ENCODE peak calls at places on chromosomes 6 and 20, in ten cellular contexts. One of them, this sample, is unnamed.

GRCh38 chr6:61649845-61650244 is 636.2 kb downstream of the KHDRBS2 start:
- DNase-seq in activated T-cell treated with anti-CD3 and anti-CD28 coated beads for 1 hour: no peak
- DNase-seq in activated gamma-delta T cell treated with Interleukin-2 at 50 U/mL for 16 hours: no peak
- DNase-seq in NCI-H1417: no peak
- DNase-seq in activated CD4-positive, alpha-beta T cell treated with anti-CD3 and anti-CD28 coated beads for 4 hours: no peak
- DNase-seq in kidney tubule cell: no peak
- DNase-seq in stimulated activated CD8-positive, alpha-beta memory T cell treated with anti-CD3 and anti-CD28 coated beads, Interleukin-7, amount 100 ng/mL, for 1 hour: no peak
- DNase-seq in activated CD8-positive, alpha-beta memory T cell treated with anti-CD3 and anti-CD28 coated beads for 48 hours: no peak
- DNase-seq in CD8-positive, alpha-beta memory T cell: no peak
- DNase-seq in breast epithelium: no peak
- DNase-seq in this sample: no peak

GRCh38 chr6:157158897-157159296 is 164.4 kb downstream of the TMEM242 start:
- DNase-seq in stimulated activated CD8-positive, alpha-beta memory T cell treated with anti-CD3 and anti-CD28 coated beads, Interleukin-7, amount 100 ng/mL, for 1 hour: no peak
- DNase-seq in activated T-cell treated with anti-CD3 and anti-CD28 coated beads for 1 hour: no peak
- DNase-seq in breast epithelium: no peak
- DNase-seq in activated CD4-positive, alpha-beta T cell treated with anti-CD3 and anti-CD28 coated beads for 4 hours: no peak
- DNase-seq in activated CD8-positive, alpha-beta memory T cell treated with anti-CD3 and anti-CD28 coated beads for 48 hours: no peak
- DNase-seq in activated gamma-delta T cell treated with Interleukin-2 at 50 U/mL for 16 hours: no peak
- DNase-seq in kidney tubule cell: no peak
- DNase-seq in NCI-H1417: no peak
- DNase-seq in CD8-positive, alpha-beta memory T cell: no peak
- DNase-seq in this sample: no peak

GRCh38 chr20:32982617-32983458 is 21.4 kb downstream of the SUN5 start:
- DNase-seq in NCI-H1417: no peak
- DNase-seq in CD8-positive, alpha-beta memory T cell: no peak
- DNase-seq in activated gamma-delta T cell treated with Interleukin-2 at 50 U/mL for 16 hours: no peak
- DNase-seq in kidney tubule cell: peak; percentile 41
- DNase-seq in activated T-cell treated with anti-CD3 and anti-CD28 coated beads for 1 hour: no peak
- DNase-seq in activated CD8-positive, alpha-beta memory T cell treated with anti-CD3 and anti-CD28 coated beads for 48 hours: no peak
- DNase-seq in breast epithelium: no peak
- DNase-seq in stimulated activated CD8-positive, alpha-beta memory T cell treated with anti-CD3 and anti-CD28 coated beads, Interleukin-7, amount 100 ng/mL, for 1 hour: no peak
- DNase-seq in activated CD4-positive, alpha-beta T cell treated with anti-CD3 and anti-CD28 coated beads for 4 hours: no peak
- DNase-seq in this sample: no peak

GRCh38 chr6:113564401-113565161 is 292.6 kb upstream of the MARCKS start:
- DNase-seq in stimulated activated CD8-positive, alpha-beta memory T cell treated with anti-CD3 and anti-CD28 coated beads, Interleukin-7, amount 100 ng/mL, for 1 hour: no peak
- DNase-seq in CD8-positive, alpha-beta memory T cell: no peak
- DNase-seq in activated CD8-positive, alpha-beta memory T cell treated with anti-CD3 and anti-CD28 coated beads for 48 hours: no peak
- DNase-seq in activated T-cell treated with anti-CD3 and anti-CD28 coated beads for 1 hour: no peak
- DNase-seq in activated CD4-positive, alpha-beta T cell treated with anti-CD3 and anti-CD28 coated beads for 4 hours: no peak
- DNase-seq in breast epithelium: peak; percentile 54
- DNase-seq in kidney tubule cell: peak; percentile 41
- DNase-seq in NCI-H1417: peak; percentile 89
- DNase-seq in activated gamma-delta T cell treated with Interleukin-2 at 50 U/mL for 16 hours: no peak
- DNase-seq in this sample: peak; percentile 52

GRCh38 chr6:101668496-101668895 is 275.0 kb downstream of the GRIK2 start:
- DNase-seq in breast epithelium: no peak
- DNase-seq in CD8-positive, alpha-beta memory T cell: no peak
- DNase-seq in activated CD4-positive, alpha-beta T cell treated with anti-CD3 and anti-CD28 coated beads for 4 hours: no peak
- DNase-seq in activated T-cell treated with anti-CD3 and anti-CD28 coated beads for 1 hour: no peak
- DNase-seq in kidney tubule cell: no peak
- DNase-seq in stimulated activated CD8-positive, alpha-beta memory T cell treated with anti-CD3 and anti-CD28 coated beads, Interleukin-7, amount 100 ng/mL, for 1 hour: no peak
- DNase-seq in NCI-H1417: peak; percentile 49
- DNase-seq in activated gamma-delta T cell treated with Interleukin-2 at 50 U/mL for 16 hours: no peak
- DNase-seq in activated CD8-positive, alpha-beta memory T cell treated with anti-CD3 and anti-CD28 coated beads for 48 hours: no peak
- DNase-seq in this sample: no peak

GRCh38 chr6:100719883-100720682 is 161.0 kb downstream of the ASCC3 start:
- DNase-seq in activated CD8-positive, alpha-beta memory T cell treated with anti-CD3 and anti-CD28 coated beads for 48 hours: no peak
- DNase-seq in CD8-positive, alpha-beta memory T cell: no peak
- DNase-seq in stimulated activated CD8-positive, alpha-beta memory T cell treated with anti-CD3 and anti-CD28 coated beads, Interleukin-7, amount 100 ng/mL, for 1 hour: no peak
- DNase-seq in NCI-H1417: no peak
- DNase-seq in activated CD4-positive, alpha-beta T cell treated with anti-CD3 and anti-CD28 coated beads for 4 hours: no peak
- DNase-seq in breast epithelium: no peak
- DNase-seq in activated T-cell treated with anti-CD3 and anti-CD28 coated beads for 1 hour: no peak
- DNase-seq in activated gamma-delta T cell treated with Interleukin-2 at 50 U/mL for 16 hours: no peak
- DNase-seq in kidney tubule cell: peak; percentile 31
- DNase-seq in this sample: no peak

GRCh38 chr6:44304282-44305199 is 8.6 kb downstream of the AARS2 start:
- DNase-seq in NCI-H1417: peak; percentile 15
- DNase-seq in breast epithelium: no peak
- DNase-seq in activated gamma-delta T cell treated with Interleukin-2 at 50 U/mL for 16 hours: peak; percentile 46
- DNase-seq in activated CD8-positive, alpha-beta memory T cell treated with anti-CD3 and anti-CD28 coated beads for 48 hours: no peak
- DNase-seq in stimulated activated CD8-positive, alpha-beta memory T cell treated with anti-CD3 and anti-CD28 coated beads, Interleukin-7, amount 100 ng/mL, for 1 hour: peak; percentile 6
- DNase-seq in CD8-positive, alpha-beta memory T cell: peak; percentile 46
- DNase-seq in activated T-cell treated with anti-CD3 and anti-CD28 coated beads for 1 hour: peak; percentile 25
- DNase-seq in activated CD4-positive, alpha-beta T cell treated with anti-CD3 and anti-CD28 coated beads for 4 hours: peak; percentile 40
- DNase-seq in kidney tubule cell: peak; percentile 39
- DNase-seq in this sample: no peak

GRCh38 chr6:79672631-79673065 is 41.5 kb downstream of the SH3BGRL2 start:
- DNase-seq in NCI-H1417: no peak
- DNase-seq in activated CD8-positive, alpha-beta memory T cell treated with anti-CD3 and anti-CD28 coated beads for 48 hours: no peak
- DNase-seq in kidney tubule cell: peak; percentile 47
- DNase-seq in activated CD4-positive, alpha-beta T cell treated with anti-CD3 and anti-CD28 coated beads for 4 hours: no peak
- DNase-seq in activated T-cell treated with anti-CD3 and anti-CD28 coated beads for 1 hour: no peak
- DNase-seq in stimulated activated CD8-positive, alpha-beta memory T cell treated with anti-CD3 and anti-CD28 coated beads, Interleukin-7, amount 100 ng/mL, for 1 hour: no peak
- DNase-seq in breast epithelium: no peak
- DNase-seq in CD8-positive, alpha-beta memory T cell: peak; percentile 25
- DNase-seq in activated gamma-delta T cell treated with Interleukin-2 at 50 U/mL for 16 hours: no peak
- DNase-seq in this sample: no peak

GRCh38 chr6:109867970-109868358 is 110.1 kb upstream of the GPR6 start:
- DNase-seq in activated gamma-delta T cell treated with Interleukin-2 at 50 U/mL for 16 hours: no peak
- DNase-seq in NCI-H1417: no peak
- DNase-seq in activated CD8-positive, alpha-beta memory T cell treated with anti-CD3 and anti-CD28 coated beads for 48 hours: no peak
- DNase-seq in CD8-positive, alpha-beta memory T cell: no peak
- DNase-seq in activated T-cell treated with anti-CD3 and anti-CD28 coated beads for 1 hour: no peak
- DNase-seq in kidney tubule cell: no peak
- DNase-seq in activated CD4-positive, alpha-beta T cell treated with anti-CD3 and anti-CD28 coated beads for 4 hours: no peak
- DNase-seq in stimulated activated CD8-positive, alpha-beta memory T cell treated with anti-CD3 and anti-CD28 coated beads, Interleukin-7, amount 100 ng/mL, for 1 hour: no peak
- DNase-seq in breast epithelium: no peak
- DNase-seq in this sample: no peak

GRCh38 chr6:164929155-164929977 is 380.0 kb downstream of the C6orf118 start:
- DNase-seq in CD8-positive, alpha-beta memory T cell: no peak
- DNase-seq in NCI-H1417: no peak
- DNase-seq in activated CD8-positive, alpha-beta memory T cell treated with anti-CD3 and anti-CD28 coated beads for 48 hours: no peak
- DNase-seq in kidney tubule cell: no peak
- DNase-seq in activated gamma-delta T cell treated with Interleukin-2 at 50 U/mL for 16 hours: no peak
- DNase-seq in activated CD4-positive, alpha-beta T cell treated with anti-CD3 and anti-CD28 coated beads for 4 hours: no peak
- DNase-seq in stimulated activated CD8-positive, alpha-beta memory T cell treated with anti-CD3 and anti-CD28 coated beads, Interleukin-7, amount 100 ng/mL, for 1 hour: no peak
- DNase-seq in activated T-cell treated with anti-CD3 and anti-CD28 coated beads for 1 hour: no peak
- DNase-seq in breast epithelium: no peak
- DNase-seq in this sample: no peak

GRCh38 chr6:46023216-46023915 is 7.7 kb upstream of the CLIC5 start:
- DNase-seq in activated T-cell treated with anti-CD3 and anti-CD28 coated beads for 1 hour: no peak
- DNase-seq in activated gamma-delta T cell treated with Interleukin-2 at 50 U/mL for 16 hours: no peak
- DNase-seq in stimulated activated CD8-positive, alpha-beta memory T cell treated with anti-CD3 and anti-CD28 coated beads, Interleukin-7, amount 100 ng/mL, for 1 hour: no peak
- DNase-seq in breast epithelium: no peak
- DNase-seq in NCI-H1417: no peak
- DNase-seq in kidney tubule cell: peak; percentile 20
- DNase-seq in CD8-positive, alpha-beta memory T cell: no peak
- DNase-seq in activated CD4-positive, alpha-beta T cell treated with anti-CD3 and anti-CD28 coated beads for 4 hours: no peak
- DNase-seq in activated CD8-positive, alpha-beta memory T cell treated with anti-CD3 and anti-CD28 coated beads for 48 hours: no peak
- DNase-seq in this sample: no peak

GRCh38 chr6:134352786-134353480 is 35.0 kb upstream of the SGK1 start:
- DNase-seq in CD8-positive, alpha-beta memory T cell: no peak
- DNase-seq in stimulated activated CD8-positive, alpha-beta memory T cell treated with anti-CD3 and anti-CD28 coated beads, Interleukin-7, amount 100 ng/mL, for 1 hour: no peak
- DNase-seq in activated CD4-positive, alpha-beta T cell treated with anti-CD3 and anti-CD28 coated beads for 4 hours: peak; percentile 5
- DNase-seq in activated CD8-positive, alpha-beta memory T cell treated with anti-CD3 and anti-CD28 coated beads for 48 hours: no peak
- DNase-seq in NCI-H1417: no peak
- DNase-seq in activated T-cell treated with anti-CD3 and anti-CD28 coated beads for 1 hour: no peak
- DNase-seq in activated gamma-delta T cell treated with Interleukin-2 at 50 U/mL for 16 hours: no peak
- DNase-seq in kidney tubule cell: peak; percentile 15
- DNase-seq in breast epithelium: no peak
- DNase-seq in this sample: no peak

GRCh38 chr6:129617986-129618385 is 92.0 kb downstream of the ARHGAP18 start:
- DNase-seq in breast epithelium: no peak
- DNase-seq in activated gamma-delta T cell treated with Interleukin-2 at 50 U/mL for 16 hours: no peak
- DNase-seq in kidney tubule cell: no peak
- DNase-seq in CD8-positive, alpha-beta memory T cell: no peak
- DNase-seq in activated CD4-positive, alpha-beta T cell treated with anti-CD3 and anti-CD28 coated beads for 4 hours: no peak
- DNase-seq in NCI-H1417: no peak
- DNase-seq in activated T-cell treated with anti-CD3 and anti-CD28 coated beads for 1 hour: no peak
- DNase-seq in activated CD8-positive, alpha-beta memory T cell treated with anti-CD3 and anti-CD28 coated beads for 48 hours: no peak
- DNase-seq in stimulated activated CD8-positive, alpha-beta memory T cell treated with anti-CD3 and anti-CD28 coated beads, Interleukin-7, amount 100 ng/mL, for 1 hour: no peak
- DNase-seq in this sample: no peak

GRCh38 chr20:6635034-6635736 is 132.3 kb upstream of the BMP2 start:
- DNase-seq in activated T-cell treated with anti-CD3 and anti-CD28 coated beads for 1 hour: no peak
- DNase-seq in activated gamma-delta T cell treated with Interleukin-2 at 50 U/mL for 16 hours: no peak
- DNase-seq in CD8-positive, alpha-beta memory T cell: no peak
- DNase-seq in activated CD4-positive, alpha-beta T cell treated with anti-CD3 and anti-CD28 coated beads for 4 hours: no peak
- DNase-seq in activated CD8-positive, alpha-beta memory T cell treated with anti-CD3 and anti-CD28 coated beads for 48 hours: no peak
- DNase-seq in breast epithelium: no peak
- DNase-seq in kidney tubule cell: peak; percentile 42
- DNase-seq in stimulated activated CD8-positive, alpha-beta memory T cell treated with anti-CD3 and anti-CD28 coated beads, Interleukin-7, amount 100 ng/mL, for 1 hour: no peak
- DNase-seq in NCI-H1417: no peak
- DNase-seq in this sample: no peak

GRCh38 chr20:47125553-47126373 is 230.7 kb downstream of the ZMYND8 start:
- DNase-seq in breast epithelium: no peak
- DNase-seq in kidney tubule cell: peak; percentile 29
- DNase-seq in activated gamma-delta T cell treated with Interleukin-2 at 50 U/mL for 16 hours: no peak
- DNase-seq in activated CD8-positive, alpha-beta memory T cell treated with anti-CD3 and anti-CD28 coated beads for 48 hours: no peak
- DNase-seq in NCI-H1417: peak; percentile 32
- DNase-seq in activated CD4-positive, alpha-beta T cell treated with anti-CD3 and anti-CD28 coated beads for 4 hours: no peak
- DNase-seq in stimulated activated CD8-positive, alpha-beta memory T cell treated with anti-CD3 and anti-CD28 coated beads, Interleukin-7, amount 100 ng/mL, for 1 hour: no peak
- DNase-seq in CD8-positive, alpha-beta memory T cell: no peak
- DNase-seq in activated T-cell treated with anti-CD3 and anti-CD28 coated beads for 1 hour: no peak
- DNase-seq in this sample: no peak

GRCh38 chr6:168320661-168321060 is 1.1 kb upstream of the DACT2 start:
- DNase-seq in stimulated activated CD8-positive, alpha-beta memory T cell treated with anti-CD3 and anti-CD28 coated beads, Interleukin-7, amount 100 ng/mL, for 1 hour: no peak
- DNase-seq in activated gamma-delta T cell treated with Interleukin-2 at 50 U/mL for 16 hours: no peak
- DNase-seq in activated CD8-positive, alpha-beta memory T cell treated with anti-CD3 and anti-CD28 coated beads for 48 hours: no peak
- DNase-seq in NCI-H1417: no peak
- DNase-seq in activated CD4-positive, alpha-beta T cell treated with anti-CD3 and anti-CD28 coated beads for 4 hours: no peak
- DNase-seq in activated T-cell treated with anti-CD3 and anti-CD28 coated beads for 1 hour: no peak
- DNase-seq in kidney tubule cell: no peak
- DNase-seq in breast epithelium: no peak
- DNase-seq in CD8-positive, alpha-beta memory T cell: no peak
- DNase-seq in this sample: no peak

GRCh38 chr20:39067526-39068216 is 105.5 kb downstream of the DHX35 start:
- DNase-seq in NCI-H1417: no peak
- DNase-seq in breast epithelium: no peak
- DNase-seq in kidney tubule cell: peak; percentile 7
- DNase-seq in activated gamma-delta T cell treated with Interleukin-2 at 50 U/mL for 16 hours: no peak
- DNase-seq in activated CD4-positive, alpha-beta T cell treated with anti-CD3 and anti-CD28 coated beads for 4 hours: no peak
- DNase-seq in CD8-positive, alpha-beta memory T cell: no peak
- DNase-seq in activated CD8-positive, alpha-beta memory T cell treated with anti-CD3 and anti-CD28 coated beads for 48 hours: no peak
- DNase-seq in stimulated activated CD8-positive, alpha-beta memory T cell treated with anti-CD3 and anti-CD28 coated beads, Interleukin-7, amount 100 ng/mL, for 1 hour: no peak
- DNase-seq in activated T-cell treated with anti-CD3 and anti-CD28 coated beads for 1 hour: no peak
- DNase-seq in this sample: no peak

GRCh38 chr6:109340811-109341210 is 41.5 kb downstream of the CD164 start:
- DNase-seq in activated CD8-positive, alpha-beta memory T cell treated with anti-CD3 and anti-CD28 coated beads for 48 hours: no peak
- DNase-seq in breast epithelium: no peak
- DNase-seq in CD8-positive, alpha-beta memory T cell: no peak
- DNase-seq in kidney tubule cell: no peak
- DNase-seq in stimulated activated CD8-positive, alpha-beta memory T cell treated with anti-CD3 and anti-CD28 coated beads, Interleukin-7, amount 100 ng/mL, for 1 hour: no peak
- DNase-seq in NCI-H1417: no peak
- DNase-seq in activated CD4-positive, alpha-beta T cell treated with anti-CD3 and anti-CD28 coated beads for 4 hours: no peak
- DNase-seq in activated gamma-delta T cell treated with Interleukin-2 at 50 U/mL for 16 hours: no peak
- DNase-seq in activated T-cell treated with anti-CD3 and anti-CD28 coated beads for 1 hour: no peak
- DNase-seq in this sample: no peak

GRCh38 chr6:75693534-75693933 is 55.5 kb upstream of the MYO6 start:
- DNase-seq in breast epithelium: no peak
- DNase-seq in CD8-positive, alpha-beta memory T cell: no peak
- DNase-seq in NCI-H1417: no peak
- DNase-seq in stimulated activated CD8-positive, alpha-beta memory T cell treated with anti-CD3 and anti-CD28 coated beads, Interleukin-7, amount 100 ng/mL, for 1 hour: no peak
- DNase-seq in activated gamma-delta T cell treated with Interleukin-2 at 50 U/mL for 16 hours: no peak
- DNase-seq in activated CD8-positive, alpha-beta memory T cell treated with anti-CD3 and anti-CD28 coated beads for 48 hours: no peak
- DNase-seq in activated CD4-positive, alpha-beta T cell treated with anti-CD3 and anti-CD28 coated beads for 4 hours: no peak
- DNase-seq in activated T-cell treated with anti-CD3 and anti-CD28 coated beads for 1 hour: no peak
- DNase-seq in kidney tubule cell: no peak
- DNase-seq in this sample: no peak

GRCh38 chr6:133187657-133188453 is 53.3 kb upstream of the EYA4 start:
- DNase-seq in activated CD4-positive, alpha-beta T cell treated with anti-CD3 and anti-CD28 coated beads for 4 hours: no peak
- DNase-seq in CD8-positive, alpha-beta memory T cell: no peak
- DNase-seq in activated CD8-positive, alpha-beta memory T cell treated with anti-CD3 and anti-CD28 coated beads for 48 hours: no peak
- DNase-seq in activated T-cell treated with anti-CD3 and anti-CD28 coated beads for 1 hour: no peak
- DNase-seq in NCI-H1417: no peak
- DNase-seq in kidney tubule cell: no peak
- DNase-seq in activated gamma-delta T cell treated with Interleukin-2 at 50 U/mL for 16 hours: no peak
- DNase-seq in breast epithelium: no peak
- DNase-seq in stimulated activated CD8-positive, alpha-beta memory T cell treated with anti-CD3 and anti-CD28 coated beads, Interleukin-7, amount 100 ng/mL, for 1 hour: no peak
- DNase-seq in this sample: no peak

GRCh38 chr6:113221850-113222249 is 635.3 kb upstream of the MARCKS start:
- DNase-seq in kidney tubule cell: no peak
- DNase-seq in NCI-H1417: no peak
- DNase-seq in breast epithelium: no peak
- DNase-seq in activated CD8-positive, alpha-beta memory T cell treated with anti-CD3 and anti-CD28 coated beads for 48 hours: no peak
- DNase-seq in activated CD4-positive, alpha-beta T cell treated with anti-CD3 and anti-CD28 coated beads for 4 hours: no peak
- DNase-seq in CD8-positive, alpha-beta memory T cell: no peak
- DNase-seq in stimulated activated CD8-positive, alpha-beta memory T cell treated with anti-CD3 and anti-CD28 coated beads, Interleukin-7, amount 100 ng/mL, for 1 hour: no peak
- DNase-seq in activated T-cell treated with anti-CD3 and anti-CD28 coated beads for 1 hour: no peak
- DNase-seq in activated gamma-delta T cell treated with Interleukin-2 at 50 U/mL for 16 hours: no peak
- DNase-seq in this sample: no peak

GRCh38 chr6:157273756-157274088 is 49.6 kb downstream of the TMEM242 start:
- DNase-seq in stimulated activated CD8-positive, alpha-beta memory T cell treated with anti-CD3 and anti-CD28 coated beads, Interleukin-7, amount 100 ng/mL, for 1 hour: peak; percentile 37
- DNase-seq in breast epithelium: no peak
- DNase-seq in activated CD4-positive, alpha-beta T cell treated with anti-CD3 and anti-CD28 coated beads for 4 hours: peak; percentile 65
- DNase-seq in NCI-H1417: peak; percentile 84
- DNase-seq in activated gamma-delta T cell treated with Interleukin-2 at 50 U/mL for 16 hours: peak; percentile 67
- DNase-seq in kidney tubule cell: no peak
- DNase-seq in activated CD8-positive, alpha-beta memory T cell treated with anti-CD3 and anti-CD28 coated beads for 48 hours: peak; percentile 21
- DNase-seq in CD8-positive, alpha-beta memory T cell: peak; percentile 68
- DNase-seq in activated T-cell treated with anti-CD3 and anti-CD28 coated beads for 1 hour: peak; percentile 55
- DNase-seq in this sample: no peak

GRCh38 chr6:21022343-21023107 is 488.3 kb downstream of the CDKAL1 start:
- DNase-seq in activated T-cell treated with anti-CD3 and anti-CD28 coated beads for 1 hour: no peak
- DNase-seq in activated CD4-positive, alpha-beta T cell treated with anti-CD3 and anti-CD28 coated beads for 4 hours: no peak
- DNase-seq in kidney tubule cell: peak; percentile 100
- DNase-seq in breast epithelium: no peak
- DNase-seq in CD8-positive, alpha-beta memory T cell: no peak
- DNase-seq in activated gamma-delta T cell treated with Interleukin-2 at 50 U/mL for 16 hours: no peak
- DNase-seq in NCI-H1417: peak; percentile 54
- DNase-seq in activated CD8-positive, alpha-beta memory T cell treated with anti-CD3 and anti-CD28 coated beads for 48 hours: no peak
- DNase-seq in stimulated activated CD8-positive, alpha-beta memory T cell treated with anti-CD3 and anti-CD28 coated beads, Interleukin-7, amount 100 ng/mL, for 1 hour: no peak
- DNase-seq in this sample: peak; percentile 60

GRCh38 chr20:35719717-35720116 is 20.5 kb downstream of the ROMO1 start:
- DNase-seq in breast epithelium: no peak
- DNase-seq in activated gamma-delta T cell treated with Interleukin-2 at 50 U/mL for 16 hours: no peak
- DNase-seq in kidney tubule cell: no peak
- DNase-seq in activated CD8-positive, alpha-beta memory T cell treated with anti-CD3 and anti-CD28 coated beads for 48 hours: no peak
- DNase-seq in activated CD4-positive, alpha-beta T cell treated with anti-CD3 and anti-CD28 coated beads for 4 hours: no peak
- DNase-seq in stimulated activated CD8-positive, alpha-beta memory T cell treated with anti-CD3 and anti-CD28 coated beads, Interleukin-7, amount 100 ng/mL, for 1 hour: no peak
- DNase-seq in NCI-H1417: no peak
- DNase-seq in CD8-positive, alpha-beta memory T cell: no peak
- DNase-seq in activated T-cell treated with anti-CD3 and anti-CD28 coated beads for 1 hour: no peak
- DNase-seq in this sample: no peak

GRCh38 chr6:152096863-152097496 is 289.5 kb downstream of the ESR1 start:
- DNase-seq in activated T-cell treated with anti-CD3 and anti-CD28 coated beads for 1 hour: no peak
- DNase-seq in CD8-positive, alpha-beta memory T cell: no peak
- DNase-seq in activated gamma-delta T cell treated with Interleukin-2 at 50 U/mL for 16 hours: no peak
- DNase-seq in NCI-H1417: no peak
- DNase-seq in activated CD4-positive, alpha-beta T cell treated with anti-CD3 and anti-CD28 coated beads for 4 hours: no peak
- DNase-seq in activated CD8-positive, alpha-beta memory T cell treated with anti-CD3 and anti-CD28 coated beads for 48 hours: no peak
- DNase-seq in stimulated activated CD8-positive, alpha-beta memory T cell treated with anti-CD3 and anti-CD28 coated beads, Interleukin-7, amount 100 ng/mL, for 1 hour: no peak
- DNase-seq in kidney tubule cell: no peak
- DNase-seq in breast epithelium: no peak
- DNase-seq in this sample: no peak

GRCh38 chr6:166221636-166222035 is 54.0 kb upstream of the TBXT start:
- DNase-seq in stimulated activated CD8-positive, alpha-beta memory T cell treated with anti-CD3 and anti-CD28 coated beads, Interleukin-7, amount 100 ng/mL, for 1 hour: no peak
- DNase-seq in activated T-cell treated with anti-CD3 and anti-CD28 coated beads for 1 hour: no peak
- DNase-seq in NCI-H1417: no peak
- DNase-seq in activated CD8-positive, alpha-beta memory T cell treated with anti-CD3 and anti-CD28 coated beads for 48 hours: no peak
- DNase-seq in activated CD4-positive, alpha-beta T cell treated with anti-CD3 and anti-CD28 coated beads for 4 hours: no peak
- DNase-seq in kidney tubule cell: no peak
- DNase-seq in activated gamma-delta T cell treated with Interleukin-2 at 50 U/mL for 16 hours: no peak
- DNase-seq in CD8-positive, alpha-beta memory T cell: no peak
- DNase-seq in breast epithelium: no peak
- DNase-seq in this sample: no peak

GRCh38 chr6:14031516-14031915 is 86.1 kb upstream of the CD83 start:
- DNase-seq in stimulated activated CD8-positive, alpha-beta memory T cell treated with anti-CD3 and anti-CD28 coated beads, Interleukin-7, amount 100 ng/mL, for 1 hour: no peak
- DNase-seq in NCI-H1417: no peak
- DNase-seq in breast epithelium: no peak
- DNase-seq in CD8-positive, alpha-beta memory T cell: no peak
- DNase-seq in kidney tubule cell: peak; percentile 43
- DNase-seq in activated CD8-positive, alpha-beta memory T cell treated with anti-CD3 and anti-CD28 coated beads for 48 hours: no peak
- DNase-seq in activated T-cell treated with anti-CD3 and anti-CD28 coated beads for 1 hour: no peak
- DNase-seq in activated gamma-delta T cell treated with Interleukin-2 at 50 U/mL for 16 hours: no peak
- DNase-seq in activated CD4-positive, alpha-beta T cell treated with anti-CD3 and anti-CD28 coated beads for 4 hours: no peak
- DNase-seq in this sample: no peak

GRCh38 chr6:80454197-80454596 is 347.7 kb downstream of the BCKDHB start:
- DNase-seq in stimulated activated CD8-positive, alpha-beta memory T cell treated with anti-CD3 and anti-CD28 coated beads, Interleukin-7, amount 100 ng/mL, for 1 hour: no peak
- DNase-seq in breast epithelium: no peak
- DNase-seq in activated CD4-positive, alpha-beta T cell treated with anti-CD3 and anti-CD28 coated beads for 4 hours: no peak
- DNase-seq in activated T-cell treated with anti-CD3 and anti-CD28 coated beads for 1 hour: no peak
- DNase-seq in activated gamma-delta T cell treated with Interleukin-2 at 50 U/mL for 16 hours: no peak
- DNase-seq in NCI-H1417: no peak
- DNase-seq in kidney tubule cell: peak; percentile 99
- DNase-seq in CD8-positive, alpha-beta memory T cell: no peak
- DNase-seq in activated CD8-positive, alpha-beta memory T cell treated with anti-CD3 and anti-CD28 coated beads for 48 hours: no peak
- DNase-seq in this sample: no peak